ENCODE peak calls at places on chromosomes 16 and 17, in five cellular contexts. J is A549, M is right lobe of liver, Y is ascending aorta, U is WTC11. A is an unnamed sample.

GRCh38 chr16:66924527-66925321 is 611 bp downstream of the RRAD start:
- DNase-seq in J (no peak), M (no peak), Y (no peak), U (peak), A (peak)

GRCh38 chr16:57533618-57534336 is 2.6 kb downstream of the CCDC102A start:
- DNase-seq in J (no peak), M (peak), Y (no peak), U (peak), A (peak)

GRCh38 chr17:38663125-38663751 is 11.5 kb downstream of the EPOP start:
- DNase-seq in J (peak), M (peak), Y (no peak), U (peak), A (peak)

GRCh38 chr17:64133546-64134215 is 3.7 kb upstream of the ERN1 start:
- DNase-seq in J (peak), M (no peak), Y (no peak), U (no peak), A (peak)

GRCh38 chr17:43010667-43011308 is 4.2 kb downstream of the IFI35 start:
- DNase-seq in J (peak), M (no peak), Y (no peak), U (no peak), A (peak)

GRCh38 chr17:70144260-70144846 is 25.0 kb upstream of the KCNJ2 start:
- DNase-seq in J (peak), M (no peak), Y (no peak), U (no peak), A (no peak)

GRCh38 chr16:22614271-22614947 is 103.7 kb downstream of the NPIPB5 start:
- DNase-seq in J (peak), M (no peak), Y (no peak), U (no peak), A (peak)

GRCh38 chr16:35399133-35399532 is 1939.7 kb downstream of the TP53TG3F start:
- DNase-seq in J (no peak), M (no peak), Y (no peak), U (no peak), A (no peak)

GRCh38 chr16:23801387-23801786 is 34.4 kb upstream of the PRKCB start:
- DNase-seq in J (peak), M (peak), Y (no peak), U (peak), A (peak)

GRCh38 chr16:67673712-67674580 is 7.3 kb downstream of the C16orf86 start:
- DNase-seq in J (no peak), M (peak), Y (no peak), U (no peak), A (peak)

GRCh38 chr17:43927101-43927935 is 15.0 kb downstream of the PPY start:
- DNase-seq in J (no peak), M (no peak), Y (no peak), U (no peak), A (no peak)

GRCh38 chr16:66367968-66368891 is 1.7 kb downstream of the CDH5 start:
- DNase-seq in J (no peak), M (no peak), Y (no peak), U (no peak), A (no peak)

GRCh38 chr16:77600555-77600954 is 121.8 kb upstream of the NUDT7 start:
- DNase-seq in J (no peak), M (no peak), Y (no peak), U (no peak), A (no peak)

GRCh38 chr17:75103601-75104554 is 5.9 kb upstream of the ARMC7 start:
- DNase-seq in J (peak), M (no peak), Y (no peak), U (no peak), A (no peak)

GRCh38 chr16:84677017-84677803 is 22.6 kb upstream of the USP10 start:
- DNase-seq in J (no peak), M (no peak), Y (no peak), U (no peak), A (no peak)

GRCh38 chr17:33099252-33099651 is 107.6 kb downstream of the SPACA3 start:
- DNase-seq in J (no peak), M (no peak), Y (no peak), U (no peak), A (no peak)
- TF ChIP-seq CTCF in J (no peak), M (no peak), Y (no peak), U (no peak), A (no peak)

DNA sequence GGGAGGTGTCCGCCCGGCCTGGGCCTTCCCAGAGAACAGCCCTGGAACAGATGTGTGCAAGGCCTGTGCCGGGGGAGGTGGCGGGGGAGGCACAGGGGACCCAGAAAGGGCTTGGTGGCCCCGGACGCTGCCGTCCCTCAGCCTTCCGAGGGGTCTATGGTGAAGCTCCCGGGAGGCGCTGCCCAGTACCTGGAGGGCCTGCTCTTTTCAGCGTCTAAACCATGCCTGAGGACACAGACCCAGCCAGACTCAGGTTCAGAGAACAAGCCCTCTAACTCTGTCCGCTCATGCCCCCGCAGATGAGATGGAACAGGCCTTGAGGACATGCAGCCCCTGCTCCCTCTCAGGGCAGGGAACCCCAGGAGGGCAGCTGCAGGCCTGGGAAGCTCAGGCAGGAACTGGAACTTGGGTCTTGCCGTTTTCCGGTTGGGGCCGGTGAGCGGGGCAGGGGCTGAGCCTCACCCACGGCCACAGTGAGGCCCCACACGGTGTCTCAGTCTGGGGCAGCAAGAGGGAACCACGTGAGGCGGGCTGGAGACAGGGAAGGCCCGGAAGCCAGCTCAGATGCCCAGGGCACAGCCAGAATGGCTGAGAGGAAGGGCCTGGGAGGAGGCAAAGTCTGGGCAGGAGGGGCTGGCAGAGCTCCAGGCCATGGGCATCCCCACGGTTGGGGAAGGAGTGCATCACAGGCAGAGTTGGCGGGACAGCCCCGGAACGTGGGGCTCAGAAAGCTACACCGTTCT is 12.5 kb downstream of the SLC16A3 start:
- DNase-seq in J (peak), M (peak), Y (peak), U (no peak), A (peak)
- TF ChIP-seq CTCF in J (no peak), M (no peak), Y (no peak), U (no peak), A (no peak)

GRCh38 chr16:15782573-15783365 is 74.1 kb downstream of the MYH11 start:
- DNase-seq in J (no peak), M (no peak), Y (no peak), U (peak), A (no peak)
- TF ChIP-seq CTCF in J (no peak), M (no peak), Y (no peak), U (no peak), A (no peak)

DNA sequence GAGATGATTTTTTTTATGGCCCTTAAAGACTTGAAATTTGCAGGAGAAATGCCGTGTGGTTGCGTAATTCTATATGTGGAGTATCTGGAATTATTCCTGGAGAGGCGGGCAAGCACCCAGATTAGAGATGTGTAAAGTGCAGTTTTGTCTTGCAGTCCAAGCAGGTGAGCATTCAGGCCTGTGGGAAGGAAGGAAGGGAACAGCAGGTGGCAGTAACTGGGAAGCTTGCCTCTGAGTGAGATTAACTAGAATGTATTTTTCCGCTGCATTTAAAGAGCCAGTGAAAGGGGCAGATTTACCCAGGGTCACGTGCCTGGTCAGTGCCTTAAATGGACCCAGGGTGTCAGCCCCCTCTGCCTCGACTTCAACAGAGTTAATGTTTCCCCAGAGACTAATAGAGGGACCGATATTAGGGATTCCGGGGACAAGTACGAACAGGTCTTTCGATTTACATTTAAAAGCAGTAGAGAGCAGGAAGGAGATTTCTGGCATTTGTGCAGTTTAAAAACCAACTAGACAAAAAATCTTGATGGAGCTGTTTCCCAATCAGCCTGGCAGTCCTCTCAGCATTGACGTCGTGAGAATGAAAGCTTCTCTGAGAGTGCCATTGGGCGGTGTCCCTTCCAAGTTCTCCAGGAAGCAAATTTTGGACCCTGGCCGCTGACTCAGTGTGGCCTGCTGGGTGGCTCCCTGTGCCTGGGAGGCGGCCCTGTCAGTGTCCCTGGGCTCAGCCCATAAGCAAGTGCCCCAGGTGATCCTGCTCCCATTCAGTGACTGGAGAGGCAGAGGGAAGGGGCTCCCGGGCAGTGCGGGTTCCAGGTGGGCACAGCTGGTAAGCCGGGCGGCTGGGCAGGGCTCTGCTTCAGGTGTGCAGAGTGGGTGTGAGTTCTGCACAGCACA is 38.2 kb downstream of the KSR1 start:
- DNase-seq in J (peak), M (peak), Y (peak), U (no peak), A (peak)
- TF ChIP-seq CTCF in J (peak), M (peak), Y (peak), U (no peak), A (no peak)

GRCh38 chr16:51924744-51925143 is 622.2 kb downstream of the TOX3 start:
- DNase-seq in J (no peak), M (no peak), Y (no peak), U (no peak), A (no peak)
- TF ChIP-seq CTCF in J (no peak), M (no peak), Y (no peak), U (no peak), A (no peak)

GRCh38 chr17:45019177-45019711 is 32.2 kb downstream of the DCAKD start:
- DNase-seq in J (peak), M (peak), Y (no peak), U (no peak), A (peak)
- TF ChIP-seq CTCF in J (peak), M (peak), Y (no peak), U (no peak), A (no peak)

GRCh38 chr17:16352303-16352837 is 899 bp downstream of the CENPV start:
- DNase-seq in J (peak), M (peak), Y (no peak), U (peak), A (peak)

GRCh38 chr17:16354585-16354984 is 1.3 kb upstream of the CENPV start:
- DNase-seq in J (no peak), M (no peak), Y (no peak), U (no peak), A (no peak)

GRCh38 chr17:16351831-16352230 is 1.4 kb downstream of the CENPV start:
- DNase-seq in J (no peak), M (no peak), Y (no peak), U (no peak), A (no peak)

GRCh38 chr17:16352838-16353701 is at the start of gene CENPV:
- DNase-seq in J (peak), M (peak), Y (no peak), U (peak), A (peak)

GRCh38 chr17:16353702-16354174 is 469 bp upstream of the CENPV start:
- DNase-seq in J (no peak), M (no peak), Y (no peak), U (no peak), A (no peak)
- TF ChIP-seq CTCF in J (no peak), M (no peak), Y (no peak), U (no peak), A (no peak)

GRCh38 chr16:63457869-63458268 is 1421.6 kb upstream of the CDH8 start:
- DNase-seq in J (no peak), M (no peak), Y (no peak), U (no peak), A (no peak)
- TF ChIP-seq CTCF in J (no peak), M (no peak), Y (no peak), U (no peak), A (no peak)

DNA sequence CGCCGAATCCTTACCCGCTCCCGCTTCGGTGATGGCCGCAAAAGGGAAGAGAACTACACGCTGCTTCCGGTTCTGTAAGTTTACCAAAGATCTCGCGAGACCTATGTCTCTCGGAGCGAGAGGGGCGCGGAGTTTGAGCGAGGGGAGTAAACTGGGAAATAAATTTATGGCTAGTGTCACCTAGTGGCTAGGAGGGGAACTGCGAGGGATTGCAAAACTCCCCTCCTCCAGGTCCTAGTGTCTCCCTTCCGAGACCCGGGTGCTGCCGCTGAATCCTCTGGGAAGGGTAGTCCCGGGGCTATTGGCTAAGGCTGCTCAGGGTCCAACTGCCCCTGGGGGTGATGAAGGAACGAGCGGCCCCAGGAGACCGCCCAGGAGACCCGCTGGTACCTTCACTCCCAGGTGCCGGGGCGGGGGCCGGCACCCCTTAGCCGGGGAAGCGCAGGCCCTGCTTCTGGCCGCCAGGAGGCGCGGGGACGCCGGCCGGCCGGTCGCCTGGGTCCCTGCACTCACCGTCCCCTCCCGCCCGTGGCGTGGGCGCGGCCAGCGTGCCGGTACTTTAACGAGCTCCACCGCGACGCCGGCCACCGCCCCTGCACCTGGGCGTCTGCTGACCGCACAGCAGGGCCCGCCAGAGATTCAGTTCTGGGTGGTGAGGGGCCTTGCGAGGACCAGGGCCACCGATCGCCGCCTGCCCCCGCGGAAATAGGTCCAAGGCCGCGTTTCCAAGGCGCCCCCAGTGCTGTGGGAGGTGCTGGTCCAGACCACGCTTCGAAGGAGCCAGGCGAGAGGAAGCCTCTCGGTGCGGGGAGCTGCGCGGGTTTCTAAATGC is at the start of gene RPL26:
- DNase-seq in J (peak), M (peak), Y (peak), U (peak), A (peak)
- TF ChIP-seq CTCF in J (peak), M (peak), Y (peak), U (peak), A (peak)